ENCODE peak calls at places on chromosome 15, in four cellular contexts. Y is occipital lobe, Z is nephron progenitor cell, W is ureter. K is an unnamed sample.

GRCh38 chr15:101126618-101127502 is 125.0 kb downstream of the CHSY1 start:
- DNase-seq in W (no peak), Y (no peak), Z (no peak), K (no peak)

GRCh38 chr15:81642451-81642990 is 268.5 kb upstream of the TMC3 start:
- DNase-seq in Z (no peak), Y (no peak), W (no peak), K (no peak)

GRCh38 chr15:101105059-101105851 is 146.6 kb downstream of the CHSY1 start:
- DNase-seq in Y (no peak), W (no peak), Z (no peak), K (no peak)

GRCh38 chr15:87959658-87960057 is 296.9 kb downstream of the NTRK3 start:
- DNase-seq in Y (no peak), Z (no peak), W (no peak), K (no peak)

GRCh38 chr15:56042982-56043980 is 49.9 kb upstream of the NEDD4 start:
- DNase-seq in W (no peak), Z (no peak), Y (no peak), K (no peak)

GRCh38 chr15:47711654-47712053 is 5.7 kb upstream of the SEMA6D start:
- DNase-seq in Z (no peak), Y (no peak), W (no peak), K (no peak)

GRCh38 chr15:43939070-43939469 is 112.3 kb downstream of the WDR76 start:
- DNase-seq in Z (no peak), Y (no peak), W (no peak), K (no peak)

GRCh38 chr15:38699633-38700230 is 135.1 kb upstream of the RASGRP1 start:
- DNase-seq in W (peak; percentile 69), Z (peak; percentile 53), Y (no peak), K (peak; percentile 72)

GRCh38 chr15:51051776-51052175 is 42.9 kb downstream of the TNFAIP8L3 start:
- DNase-seq in Z (no peak), W (no peak), Y (no peak), K (no peak)

GRCh38 chr15:59170295-59170881 is 36.3 kb upstream of the LDHAL6B start:
- DNase-seq in Z (no peak), Y (no peak), W (peak; percentile 76), K (peak; percentile 38)

GRCh38 chr15:74349241-74349766 is 18.1 kb downstream of the CYP11A1 start:
- DNase-seq in Y (no peak), Z (no peak), W (no peak), K (no peak)

GRCh38 chr15:89820651-89821611 is 6.3 kb upstream of the ANPEP start:
- DNase-seq in W (no peak), Y (no peak), Z (no peak), K (no peak)

GRCh38 chr15:84631706-84632272 is 22.3 kb downstream of the WDR73 start:
- DNase-seq in Z (no peak), Y (no peak), W (no peak), K (no peak)

GRCh38 chr15:65423150-65423976 is 616 bp upstream of the IGDCC4 start:
- DNase-seq in W (no peak), Z (no peak), Y (no peak), K (no peak)

GRCh38 chr15:85496551-85497545 is 116.4 kb downstream of the AKAP13 start:
- DNase-seq in Y (no peak), Z (no peak), W (no peak), K (no peak)

K was measured in head of caudate nucleus.